ENCODE peak calls at places on chromosomes 7 and 10, in five cellular contexts. Z, D, M, B and K are unnamed samples. For H3K27me3, the result is how much of the 10 kb centered on the place peaks cover.

GRCh38 chr10:6140141-6140841 is 51.5 kb downstream of the RBM17 start:
- DNase-seq in Z (peak), D (no peak), M (no peak), B (no peak), K (no peak)

GRCh38 chr7:138838166-138838565 is 40.2 kb upstream of the ATP6V0A4 start:
- DNase-seq in Z (no peak), D (no peak), M (no peak), B (no peak), K (no peak)

GRCh38 chr7:97671571-97671970 is 60.3 kb upstream of the TAC1 start:
- DNase-seq in Z (no peak), D (no peak), M (no peak), B (no peak), K (no peak)

GRCh38 chr7:144391823-144392255 is 11.7 kb downstream of the NOBOX start:
- DNase-seq in Z (no peak), D (peak), M (peak), B (peak), K (no peak)

GRCh38 chr10:64636461-64636860 is 1115.3 kb downstream of the REEP3 start:
- DNase-seq in Z (no peak), D (no peak), M (no peak), B (no peak), K (no peak)

GRCh38 chr10:79144341-79145173 is 75.8 kb downstream of the ZMIZ1 start:
- DNase-seq in Z (peak), D (no peak), M (no peak), B (no peak), K (no peak)

GRCh38 chr10:103592186-103593021 is 98.9 kb downstream of the NEURL1 start:
- DNase-seq in Z (no peak), D (peak), M (peak), B (no peak), K (peak)

GRCh38 chr7:140369294-140369693 is 29.0 kb downstream of the SLC37A3 start:
- DNase-seq in Z (no peak), D (no peak), M (no peak), B (no peak), K (no peak)

GRCh38 chr7:142303650-142304049 is 45.8 kb upstream of the PRSS58 start:
- DNase-seq in Z (no peak), D (peak), M (no peak), B (no peak), K (no peak)

GRCh38 chr10:89888647-89889046 is 187.3 kb downstream of the KIF20B start:
- DNase-seq in Z (no peak), D (no peak), M (no peak), B (no peak), K (no peak)

GRCh38 chr10:124648131-124648475 is 96.1 kb downstream of the FAM53B start:
- DNase-seq in Z (peak), D (no peak), M (no peak), B (no peak), K (no peak)

GRCh38 chr7:139526578-139527544 is 3.4 kb downstream of the CLEC2L start:
- DNase-seq in Z (no peak), D (no peak), M (peak), B (no peak), K (no peak)

GRCh38 chr7:44587843-44588711 is 6.0 kb upstream of the TMED4 start:
- DNase-seq in Z (no peak), D (peak), M (peak), B (peak), K (peak)

GRCh38 chr10:70832852-70833542 is 17.2 kb downstream of the SGPL1 start:
- DNase-seq in Z (no peak), D (no peak), M (no peak), B (no peak), K (no peak)

GRCh38 chr7:90570373-90570959 is 25.7 kb upstream of the CDK14 start:
- DNase-seq in Z (no peak), D (no peak), M (no peak), B (no peak), K (no peak)

GRCh38 chr7:91267558-91267955 is 3.3 kb downstream of the FZD1 start:
- DNase-seq in Z (no peak), D (no peak), M (no peak), B (peak), K (no peak)

GRCh38 chr10:129467346-129468119 is 492 bp downstream of the MGMT start:
- DNase-seq in Z (no peak), D (no peak), M (no peak), B (peak), K (peak)

GRCh38 chr10:71081912-71082311 is 130.5 kb upstream of the UNC5B start:
- DNase-seq in Z (peak), D (no peak), M (no peak), B (no peak), K (no peak)

GRCh38 chr7:128030999-128031681 is at the start of gene LRRC4:
- DNase-seq in Z (peak), D (no peak), M (no peak), B (peak), K (peak)

GRCh38 chr7:32072397-32072796 is 2.2 kb upstream of the PDE1C start:
- DNase-seq in Z (no peak), D (no peak), M (no peak), B (no peak), K (no peak)

GRCh38 chr10:52855546-52856325 is 83.2 kb upstream of the MBL2 start:
- DNase-seq in Z (no peak), D (no peak), M (no peak), B (no peak), K (no peak)

GRCh38 chr10:456486-456885 is 233.0 kb downstream of the DIP2C start:
- DNase-seq in Z (peak), D (no peak), M (no peak), B (no peak), K (no peak)

GRCh38 chr10:454860-455259 is 234.6 kb downstream of the DIP2C start:
- DNase-seq in Z (no peak), D (peak), M (peak), B (no peak), K (peak)

GRCh38 chr10:452512-453504 is 236.7 kb downstream of the DIP2C start:
- DNase-seq in Z (peak), D (no peak), M (no peak), B (no peak), K (no peak)

GRCh38 chr10:459743-460142 is 229.7 kb downstream of the DIP2C start:
- DNase-seq in Z (no peak), D (no peak), M (no peak), B (no peak), K (no peak)

GRCh38 chr10:458466-458865 is 231.0 kb downstream of the DIP2C start:
- DNase-seq in Z (peak), D (no peak), M (no peak), B (no peak), K (no peak)
- H3K27me3 ChIP-seq in Z (under half), D (under half), M (under half), B (under half), K (under half)

DNA sequence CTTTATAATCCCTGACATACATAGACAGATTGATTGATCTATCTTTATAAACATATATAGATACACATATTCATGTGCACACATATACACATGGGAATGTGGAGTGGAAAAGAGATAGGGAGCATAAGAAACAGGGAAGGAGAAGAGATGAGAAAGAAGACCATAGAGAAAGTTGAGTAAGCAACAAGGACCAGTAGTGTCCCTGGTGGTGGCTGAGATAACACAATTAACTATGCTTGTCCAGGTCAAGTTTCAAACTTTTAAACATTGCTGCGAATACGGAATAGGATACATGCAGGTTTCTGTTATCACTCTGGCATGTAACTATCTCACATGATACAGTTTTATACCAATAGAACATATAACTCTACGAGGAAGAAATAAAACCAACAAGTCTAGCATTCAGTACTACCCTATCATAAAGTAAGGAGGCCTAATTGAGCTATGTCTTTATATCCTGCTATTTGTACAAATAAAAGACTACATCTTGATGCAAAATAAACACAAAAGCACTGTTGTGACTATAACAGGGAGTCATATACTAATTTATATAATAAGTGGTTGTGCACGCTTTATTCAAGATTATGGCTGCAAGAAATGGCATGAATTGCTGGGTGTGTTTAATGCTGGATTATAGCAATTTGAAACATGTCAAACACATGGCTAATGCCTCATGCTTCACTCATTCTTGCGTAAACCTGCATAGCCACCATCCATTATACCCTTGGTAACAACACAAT is 8.0 kb downstream of the FOXP2 start:
- DNase-seq in Z (no peak), D (peak), M (no peak), B (no peak), K (no peak)
- TF ChIP-seq CTCF in Z (no peak), D (peak), M (no peak), B (no peak), K (no peak)

DNA sequence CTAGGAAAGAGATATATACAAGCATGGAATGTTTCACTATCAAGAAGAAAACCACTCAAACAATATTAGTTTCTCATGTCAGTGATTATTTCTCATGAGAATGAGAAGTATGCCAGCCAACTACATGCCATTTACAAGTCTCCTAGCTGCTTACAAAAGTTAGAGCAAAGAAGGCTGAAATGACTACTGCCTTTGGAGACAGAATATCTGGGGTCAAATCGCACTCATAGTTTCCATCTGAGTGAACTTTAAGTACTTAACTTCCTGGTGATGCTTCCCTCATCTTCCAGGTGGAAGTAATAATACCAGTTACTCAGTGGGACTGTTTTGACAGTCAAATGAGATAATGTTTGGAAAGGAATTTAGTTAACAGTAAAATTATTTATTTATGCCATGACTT is 42.0 kb upstream of the RHOBTB1 start:
- DNase-seq in Z (no peak), D (no peak), M (no peak), B (no peak), K (no peak)
- H3K27me3 ChIP-seq in Z (under half), D (under half), M (under half), B (under half), K (under half)

GRCh38 chr7:93804726-93805125 is 85.8 kb downstream of the TFPI2 start:
- DNase-seq in Z (no peak), D (no peak), M (no peak), B (no peak), K (no peak)

GRCh38 chr7:93799750-93800357 is 90.7 kb downstream of the TFPI2 start:
- DNase-seq in Z (no peak), D (no peak), M (no peak), B (no peak), K (no peak)
- TF ChIP-seq CTCF in Z (peak), D (peak), M (no peak), B (peak), K (no peak)

DNA sequence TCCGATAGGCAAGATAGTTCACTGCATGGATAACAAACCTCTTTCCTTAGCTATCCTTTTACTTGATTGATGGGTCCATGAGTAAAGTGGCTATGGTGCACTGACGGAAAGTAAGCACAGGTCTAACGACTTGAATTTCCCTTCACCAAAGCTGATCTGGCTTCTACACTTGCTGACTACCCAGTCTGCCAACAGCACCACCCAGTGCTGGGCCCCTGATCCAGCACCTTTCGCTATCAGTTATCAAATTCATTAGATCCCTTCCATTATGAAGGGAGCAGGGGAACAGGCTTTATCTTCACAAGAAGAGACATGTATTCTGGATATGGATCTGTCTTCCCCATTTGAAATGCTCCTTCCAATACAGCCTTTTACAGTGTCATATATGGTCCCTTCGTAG is 855.9 kb downstream of the GRID1 start:
- DNase-seq in Z (no peak), D (no peak), M (no peak), B (no peak), K (peak)
- H3K27me3 ChIP-seq in Z (under half), D (half or more), M (under half), B (under half), K (under half)

DNA sequence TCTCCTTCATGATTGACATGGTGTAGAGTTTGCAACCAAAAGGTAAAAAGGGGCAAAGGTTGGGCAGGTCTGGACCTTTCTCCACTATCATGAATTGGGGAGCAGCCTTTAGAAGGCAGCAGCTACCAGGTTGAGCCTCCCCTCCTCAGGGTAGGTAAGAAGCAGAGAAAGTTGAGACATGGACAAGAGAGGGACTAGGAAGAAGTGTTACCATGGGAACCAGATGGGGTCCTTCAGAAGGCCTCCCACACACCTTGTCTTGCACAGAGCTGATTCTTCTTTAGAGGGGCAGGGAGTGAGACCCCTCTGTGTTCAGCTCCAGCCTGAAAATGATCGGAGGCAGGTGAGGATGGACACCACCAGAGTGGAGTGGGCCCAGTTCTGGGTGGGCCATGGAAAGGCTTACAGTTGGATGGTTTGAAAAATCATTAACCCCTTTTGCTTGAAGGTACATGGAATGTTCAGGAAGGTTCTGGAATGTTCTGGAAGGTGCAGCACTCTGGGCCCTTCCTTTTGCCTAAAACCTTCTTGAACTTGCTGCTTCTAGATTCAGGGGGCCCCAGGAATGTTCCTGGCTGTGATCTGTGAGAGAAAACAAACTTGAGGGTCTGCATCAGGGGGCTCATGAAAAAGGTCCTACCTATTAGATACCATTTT is 7.0 kb downstream of the VPS37D start:
- DNase-seq in Z (no peak), D (no peak), M (no peak), B (no peak), K (no peak)
- TF ChIP-seq CTCF in Z (no peak), D (no peak), M (no peak), B (no peak), K (no peak)

GRCh38 chr7:158482460-158482859 is 105.2 kb downstream of the PTPRN2 start:
- DNase-seq in Z (no peak), D (no peak), M (no peak), B (no peak), K (no peak)

GRCh38 chr7:158477866-158478265 is 109.8 kb downstream of the PTPRN2 start:
- DNase-seq in Z (no peak), D (no peak), M (no peak), B (no peak), K (no peak)

GRCh38 chr7:158476303-158476932 is 111.2 kb downstream of the PTPRN2 start:
- DNase-seq in Z (no peak), D (no peak), M (no peak), B (no peak), K (no peak)

GRCh38 chr7:158479021-158479679 is 108.5 kb downstream of the PTPRN2 start:
- DNase-seq in Z (no peak), D (no peak), M (no peak), B (no peak), K (no peak)

GRCh38 chr7:158479680-158480025 is 108.0 kb downstream of the PTPRN2 start:
- DNase-seq in Z (no peak), D (no peak), M (no peak), B (no peak), K (no peak)
- H3K27me3 ChIP-seq in Z (under half), D (under half), M (under half), B (under half), K (under half)

DNA sequence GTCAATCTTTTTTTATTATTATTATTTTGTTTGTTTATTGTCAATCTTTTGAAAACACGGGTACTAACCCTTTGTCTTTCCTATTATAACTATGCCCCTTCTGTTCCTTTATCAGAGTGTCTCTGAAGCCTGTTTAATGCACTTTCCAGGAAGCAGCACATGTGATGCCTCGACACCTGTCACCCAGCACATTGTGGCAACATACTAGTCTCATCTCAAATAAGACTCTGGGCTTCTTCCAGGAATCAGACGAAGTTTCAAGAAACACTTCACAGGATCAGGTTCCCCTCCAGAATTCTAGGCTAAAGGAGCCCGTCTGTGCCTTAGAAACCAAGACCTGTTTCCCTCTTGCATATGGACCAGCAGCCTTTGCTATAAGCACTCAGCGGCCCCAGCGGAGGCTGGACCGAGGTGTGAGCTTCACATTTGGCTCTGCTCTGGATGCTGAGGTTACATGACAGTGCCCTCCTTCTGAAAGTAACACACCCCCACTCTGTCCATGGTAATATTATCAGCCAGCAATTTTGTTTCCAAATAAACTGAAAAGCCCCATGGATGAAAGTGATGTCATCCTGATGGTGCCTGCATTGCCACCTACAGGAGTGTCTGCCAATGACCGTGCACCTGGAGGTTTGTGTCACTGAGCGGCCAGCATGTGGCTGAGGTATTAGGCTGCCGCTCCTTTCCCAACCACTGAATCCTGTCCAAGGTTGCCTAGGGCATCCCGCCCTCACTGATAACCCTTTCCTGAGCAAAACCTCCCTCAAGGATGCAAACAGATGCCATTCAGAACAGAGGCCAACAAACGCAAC is 38.1 kb downstream of the MKI67 start:
- DNase-seq in Z (no peak), D (peak), M (no peak), B (no peak), K (no peak)
- TF ChIP-seq CTCF in Z (no peak), D (peak), M (no peak), B (no peak), K (no peak)

GRCh38 chr10:128151031-128151430 is 24.8 kb upstream of the MKI67 start:
- DNase-seq in Z (no peak), D (no peak), M (no peak), B (no peak), K (no peak)

GRCh38 chr10:128150045-128150493 is 23.8 kb upstream of the MKI67 start:
- DNase-seq in Z (peak), D (peak), M (no peak), B (peak), K (peak)

GRCh38 chr10:128147669-128148068 is 21.4 kb upstream of the MKI67 start:
- DNase-seq in Z (no peak), D (no peak), M (no peak), B (no peak), K (no peak)

GRCh38 chr10:128150551-128150950 is 24.3 kb upstream of the MKI67 start:
- DNase-seq in Z (no peak), D (no peak), M (no peak), B (no peak), K (no peak)

GRCh38 chr10:128149267-128149666 is 23.0 kb upstream of the MKI67 start:
- DNase-seq in Z (peak), D (no peak), M (no peak), B (no peak), K (no peak)
- H3K27me3 ChIP-seq in Z (under half), D (under half), M (under half), B (under half), K (under half)